ENCODE peak calls at places on chromosomes 3 and 15, in eight cellular contexts. P is epithelial cell of proximal tubule, I is Karpas-422, W is breast epithelium, K is lung, Y is fibroblast of lung, H is cardiac fibroblast, Q is left ventricle myocardium inferior. O is an unnamed sample.

GRCh38 chr3:69406156-69406555 is 20.3 kb upstream of the FRMD4B start:
- DNase-seq in P (no peak), I (no peak), W (peak; percentile 54), K (no peak), Y (peak; percentile 68), H (peak; percentile 75), Q (peak; percentile 24), O (no peak)

GRCh38 chr3:71581981-71582611 is 1.4 kb downstream of the FOXP1 start:
- DNase-seq in P (no peak), I (peak; percentile 98), W (peak; percentile 64), K (peak; percentile 67), Y (no peak), H (peak; percentile 20), Q (peak; percentile 62), O (peak; percentile 53)

GRCh38 chr3:34780973-34781372 is 858.4 kb upstream of the ARPP21 start:
- DNase-seq in P (no peak), I (no peak), W (no peak), K (no peak), Y (no peak), H (no peak), Q (no peak), O (no peak)

GRCh38 chr3:38829404-38829803 is 13.4 kb upstream of the SCN10A start:
- DNase-seq in P (peak; percentile 20), I (peak; percentile 27), W (no peak), K (no peak), Y (peak; percentile 79), H (peak; percentile 90), Q (peak; percentile 20), O (no peak)

GRCh38 chr15:36666228-36666627 is 86.8 kb downstream of the CDIN1 start:
- DNase-seq in P (no peak), I (no peak), W (no peak), K (no peak), Y (no peak), H (no peak), Q (no peak), O (no peak)

GRCh38 chr3:122513386-122514122 is 1.2 kb downstream of the KPNA1 start:
- DNase-seq in P (no peak), I (no peak), W (peak; percentile 69), K (no peak), Y (no peak), H (no peak), Q (no peak), O (no peak)

GRCh38 chr3:99753268-99753975 is 64.2 kb upstream of the CMSS1 start:
- DNase-seq in P (no peak), I (peak; percentile 82), W (no peak), K (no peak), Y (peak; percentile 91), H (peak; percentile 91), Q (no peak), O (no peak)

GRCh38 chr15:22850055-22850454 is 11.6 kb downstream of the NIPA2 start:
- DNase-seq in P (no peak), I (no peak), W (no peak), K (no peak), Y (no peak), H (peak; percentile 30), Q (no peak), O (no peak)

GRCh38 chr3:184679056-184679502 is 32.8 kb downstream of the MAGEF1 start:
- DNase-seq in P (no peak), I (no peak), W (no peak), K (no peak), Y (peak; percentile 52), H (peak; percentile 49), Q (peak; percentile 51), O (no peak)

GRCh38 chr3:16494906-16495580 is 18.5 kb downstream of the RFTN1 start:
- DNase-seq in P (no peak), I (no peak), W (no peak), K (no peak), Y (peak; percentile 51), H (peak; percentile 48), Q (no peak), O (no peak)

GRCh38 chr3:147672035-147672434 is 262.9 kb downstream of the ZIC1 start:
- DNase-seq in P (no peak), I (no peak), W (no peak), K (no peak), Y (no peak), H (no peak), Q (no peak), O (no peak)

GRCh38 chr3:129197341-129197740 is 13.6 kb upstream of the CNBP start:
- DNase-seq in P (no peak), I (no peak), W (no peak), K (no peak), Y (no peak), H (no peak), Q (no peak), O (no peak)

GRCh38 chr3:129195731-129196256 is 12.1 kb upstream of the CNBP start:
- DNase-seq in P (peak; percentile 61), I (no peak), W (no peak), K (peak; percentile 48), Y (peak; percentile 95), H (peak; percentile 94), Q (peak; percentile 32), O (no peak)

GRCh38 chr3:129199366-129199765 is 15.7 kb upstream of the CNBP start:
- DNase-seq in P (no peak), I (no peak), W (no peak), K (no peak), Y (no peak), H (no peak), Q (no peak), O (no peak)

GRCh38 chr3:129196601-129197000 is 12.9 kb upstream of the CNBP start:
- DNase-seq in P (no peak), I (no peak), W (no peak), K (no peak), Y (no peak), H (no peak), Q (no peak), O (no peak)
- H3K4me3 ChIP-seq in P (no peak overlapping the region), I (no peak overlapping the region), W (no peak overlapping the region), K (no peak overlapping the region), Y (no peak overlapping the region), H (no peak overlapping the region), Q (peak overlapping the region; percentile 36), O (no peak overlapping the region)

GRCh38 chr3:112334709-112335108 is 1.8 kb downstream of the CD200 start:
- DNase-seq in P (no peak), I (no peak), W (no peak), K (no peak), Y (no peak), H (peak; percentile 65), Q (no peak), O (no peak)
- H3K4me3 ChIP-seq in P (no peak overlapping the region), I (no peak overlapping the region), W (peak overlapping the region; percentile 65), K (no peak overlapping the region), Y (no peak overlapping the region), H (peak overlapping the region; percentile 79), Q (peak overlapping the region; percentile 63), O (peak overlapping the region; percentile 57)

GRCh38 chr15:52714968-52715367 is 35.8 kb upstream of the ATOSA start:
- DNase-seq in P (no peak), I (no peak), W (no peak), K (no peak), Y (no peak), H (no peak), Q (no peak), O (no peak)

GRCh38 chr15:52710050-52710709 is 31.0 kb upstream of the ATOSA start:
- DNase-seq in P (no peak), I (peak; percentile 51), W (no peak), K (no peak), Y (no peak), H (no peak), Q (no peak), O (no peak)

GRCh38 chr15:52706091-52706490 is 26.9 kb upstream of the ATOSA start:
- DNase-seq in P (no peak), I (no peak), W (no peak), K (no peak), Y (peak; percentile 31), H (no peak), Q (no peak), O (no peak)

GRCh38 chr15:52710710-52711107 is 31.5 kb upstream of the ATOSA start:
- DNase-seq in P (no peak), I (no peak), W (no peak), K (no peak), Y (no peak), H (no peak), Q (no peak), O (no peak)

DNA sequence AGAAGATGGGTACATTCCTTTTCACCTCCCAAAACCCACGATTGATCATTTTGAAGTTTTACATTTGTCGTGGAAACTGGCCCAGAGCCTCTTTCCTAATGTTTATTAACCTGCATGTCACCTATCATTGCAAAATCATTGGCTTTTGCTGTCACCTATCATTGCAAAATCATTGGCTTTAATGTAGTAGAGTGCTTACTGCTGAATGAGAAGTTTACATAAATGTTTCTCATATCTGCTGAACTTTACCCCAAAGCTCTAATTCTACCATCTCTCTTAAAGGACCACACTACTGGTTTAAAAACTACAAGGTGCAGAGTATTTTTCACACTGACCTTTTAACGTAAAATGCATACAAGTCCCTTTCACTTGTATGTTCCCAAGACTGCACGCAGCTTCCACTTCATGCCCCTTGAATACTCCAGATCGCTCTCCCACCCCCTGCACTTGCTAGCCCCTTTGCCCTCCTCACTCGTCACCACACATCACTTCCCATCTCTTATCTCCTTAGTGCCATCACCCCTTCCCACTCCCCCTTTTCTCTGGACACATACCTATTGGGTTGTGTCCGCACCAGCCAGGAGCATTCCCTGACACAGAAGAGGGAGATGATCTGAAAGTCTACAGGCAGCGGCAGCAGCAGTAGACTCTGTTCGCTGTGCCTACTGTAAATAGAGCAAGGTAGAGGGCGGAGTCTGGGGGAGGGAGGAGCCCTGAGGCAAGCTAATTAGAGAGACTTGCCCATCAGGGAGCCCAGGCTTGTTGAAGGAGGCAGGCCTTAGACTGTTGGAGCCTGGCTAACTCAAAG is 30.2 kb upstream of the ATOSA start:
- DNase-seq in P (no peak), I (peak; percentile 95), W (peak; percentile 50), K (no peak), Y (no peak), H (no peak), Q (no peak), O (peak; percentile 69)
- H3K4me3 ChIP-seq in P (no peak overlapping the region), I (peak overlapping the region; percentile 92), W (no peak overlapping the region), K (no peak overlapping the region), Y (no peak overlapping the region), H (no peak overlapping the region), Q (no peak overlapping the region), O (peak overlapping the region; percentile 8)

GRCh38 chr15:86649277-86649676 is 569.6 kb downstream of the AGBL1 start:
- DNase-seq in P (no peak), I (no peak), W (no peak), K (no peak), Y (no peak), H (no peak), Q (no peak), O (no peak)

GRCh38 chr15:86650084-86650483 is 570.4 kb downstream of the AGBL1 start:
- DNase-seq in P (no peak), I (peak; percentile 61), W (no peak), K (no peak), Y (no peak), H (no peak), Q (no peak), O (no peak)

GRCh38 chr15:86644319-86644718 is 564.6 kb downstream of the AGBL1 start:
- DNase-seq in P (no peak), I (no peak), W (no peak), K (no peak), Y (no peak), H (no peak), Q (no peak), O (no peak)

GRCh38 chr15:86647810-86648440 is 568.3 kb downstream of the AGBL1 start:
- DNase-seq in P (no peak), I (no peak), W (no peak), K (no peak), Y (no peak), H (no peak), Q (no peak), O (no peak)

GRCh38 chr15:86645861-86646393 is 566.3 kb downstream of the AGBL1 start:
- DNase-seq in P (no peak), I (no peak), W (no peak), K (no peak), Y (no peak), H (no peak), Q (no peak), O (no peak)
- H3K4me3 ChIP-seq in P (no peak overlapping the region), I (no peak overlapping the region), W (no peak overlapping the region), K (no peak overlapping the region), Y (no peak overlapping the region), H (no peak overlapping the region), Q (no peak overlapping the region), O (no peak overlapping the region)